ENCODE peak calls at places on chromosome 15, in seven cellular contexts. D is effector memory CD4-positive, alpha-beta T cell; G is upper lobe of right lung; P is heart right ventricle; R is CD8-positive, alpha-beta memory T cell; V is left ventricle myocardium inferior; N is IMR-90. J is an unnamed sample. For H3K4me1, the result is how much of the 10 kb centered on the place peaks cover.

GRCh38 chr15:51883436-51883835 is 54.0 kb downstream of the TMOD3 start:
- DNase-seq in V (no peak), N (peak), D (no peak), G (no peak), R (no peak), P (no peak), J (no peak)

GRCh38 chr15:80401471-80401870 is 2.7 kb upstream of the ARNT2 start:
- DNase-seq in R (no peak), D (no peak), N (no peak), G (no peak), V (no peak), P (no peak), J (no peak)

GRCh38 chr15:96766387-96766786 is 435.9 kb downstream of the NR2F2 start:
- DNase-seq in V (no peak), G (no peak), N (no peak), D (no peak), R (no peak), P (no peak), J (no peak)

GRCh38 chr15:97026781-97027180 is 696.3 kb downstream of the NR2F2 start:
- DNase-seq in R (no peak), D (no peak), G (no peak), P (no peak), N (no peak), V (no peak), J (no peak)

GRCh38 chr15:91956026-91956723 is 102.7 kb downstream of the SLCO3A1 start:
- DNase-seq in P (peak), D (no peak), R (no peak), V (peak), N (peak), G (no peak), J (no peak)

GRCh38 chr15:50758712-50759205 is 6.7 kb downstream of the SPPL2A start:
- DNase-seq in D (no peak), N (peak), P (no peak), G (no peak), R (no peak), V (no peak), J (no peak)

GRCh38 chr15:68806220-68807105 is 14.2 kb downstream of the ANP32A start:
- DNase-seq in N (no peak), G (no peak), R (no peak), P (no peak), V (no peak), D (no peak), J (no peak)

GRCh38 chr15:83999396-84000120 is 236.0 kb upstream of the GOLGA6L4 start:
- DNase-seq in D (no peak), P (no peak), N (peak), G (no peak), V (no peak), R (no peak), J (no peak)

GRCh38 chr15:85500729-85501128 is 120.3 kb downstream of the AKAP13 start:
- DNase-seq in D (no peak), V (peak), P (no peak), N (peak), G (no peak), R (no peak), J (no peak)

GRCh38 chr15:97301166-97301565 is 659.3 kb upstream of the ARRDC4 start:
- DNase-seq in R (no peak), G (no peak), V (no peak), N (no peak), D (no peak), P (no peak), J (no peak)

DNA sequence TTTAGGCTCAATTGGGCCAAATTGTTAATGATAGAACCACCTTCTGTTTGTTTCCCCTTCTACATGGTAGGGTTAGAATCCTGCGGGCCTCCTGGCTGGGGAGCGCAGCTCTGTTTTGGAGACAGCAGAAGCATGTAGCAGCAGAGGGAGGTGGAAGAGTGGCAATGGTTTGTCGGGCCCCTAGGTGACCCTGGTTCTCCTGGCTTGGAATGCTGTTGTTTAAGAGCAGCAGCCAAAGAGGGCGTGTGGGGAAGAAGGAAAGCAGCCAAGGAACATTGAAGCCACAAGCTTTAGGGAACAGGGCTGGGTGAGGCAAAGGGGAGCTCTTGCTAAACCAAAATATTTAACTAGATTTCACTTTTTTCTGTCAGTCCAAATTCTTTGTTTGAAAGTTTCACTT is 213.7 kb upstream of the NR2E3 start:
- DNase-seq in N (peak), G (no peak), D (no peak), R (no peak), P (peak), V (peak), J (peak)
- H3K4me1 ChIP-seq in N (under half), G (under half), D (under half), R (under half), P (under half), V (half or more), J (under half)

GRCh38 chr15:71279757-71280141 is 164.5 kb downstream of the THSD4 start:
- DNase-seq in D (no peak), P (no peak), V (no peak), R (no peak), G (no peak), N (no peak), J (peak)
- H3K4me1 ChIP-seq in D (under half), P (under half), V (under half), R (under half), G (under half), N (under half), J (under half)

GRCh38 chr15:60391722-60392340 is 6.0 kb downstream of the ANXA2 start:
- DNase-seq in P (no peak), V (no peak), R (no peak), N (no peak), G (no peak), D (no peak), J (no peak)
- H3K4me1 ChIP-seq in P (half or more), V (half or more), R (under half), N (under half), G (half or more), D (half or more), J (under half)

GRCh38 chr15:74045184-74045583 is 37.2 kb downstream of the GOLGA6A start:
- DNase-seq in R (no peak), P (no peak), V (no peak), G (no peak), D (no peak), N (no peak), J (no peak)

GRCh38 chr15:74044267-74045110 is 37.9 kb downstream of the GOLGA6A start:
- DNase-seq in D (no peak), G (no peak), V (peak), R (no peak), N (no peak), P (peak), J (no peak)

GRCh38 chr15:74041777-74042435 is 40.4 kb downstream of the GOLGA6A start:
- DNase-seq in N (no peak), P (no peak), R (no peak), G (no peak), V (no peak), D (no peak), J (no peak)

GRCh38 chr15:74042603-74043424 is 39.5 kb downstream of the GOLGA6A start:
- DNase-seq in V (no peak), G (no peak), N (no peak), P (no peak), R (no peak), D (no peak), J (no peak)

DNA sequence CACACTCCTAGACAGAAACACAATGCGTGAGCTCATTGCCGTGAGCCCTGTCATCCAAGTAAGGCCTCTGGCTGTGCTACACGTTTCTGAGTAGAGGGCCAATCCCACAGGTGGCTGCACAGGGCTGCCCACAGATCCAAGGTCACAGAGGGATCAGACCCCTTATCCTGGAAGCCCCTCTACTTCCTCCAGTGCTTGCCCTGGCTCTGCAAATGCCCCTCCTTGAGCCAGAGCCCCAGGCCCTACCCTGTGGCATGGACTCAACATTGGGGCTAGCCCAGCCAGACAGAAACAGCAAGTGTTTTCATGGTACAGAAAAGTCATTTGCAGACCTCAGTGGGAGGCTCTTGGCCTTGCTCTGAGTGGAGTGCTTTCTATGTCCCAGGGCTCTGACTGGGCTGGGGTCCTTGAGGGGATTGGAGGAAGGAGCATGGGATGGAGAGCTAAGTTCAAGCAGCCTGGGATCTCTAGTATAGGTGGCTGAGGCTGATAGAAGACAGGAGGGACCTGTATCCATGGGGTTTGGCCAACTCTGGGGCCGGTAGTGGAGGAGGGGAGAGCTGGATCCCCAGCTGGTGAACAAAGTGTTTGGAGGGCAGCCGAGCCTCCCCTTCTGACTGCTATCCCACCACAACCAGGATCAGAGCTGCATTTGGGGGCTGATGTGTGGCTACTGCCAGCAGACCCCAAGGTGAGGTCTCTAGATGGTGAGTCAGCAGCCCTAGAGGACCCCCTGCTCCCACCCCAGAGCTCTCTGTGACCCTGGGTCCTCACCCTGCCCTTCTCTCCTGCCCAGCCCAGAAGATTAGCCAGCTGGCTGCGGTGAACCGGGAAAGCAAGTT is 38.7 kb downstream of the GOLGA6A start:
- DNase-seq in V (no peak), P (no peak), R (no peak), N (no peak), D (no peak), G (no peak), J (no peak)
- H3K4me1 ChIP-seq in V (half or more), P (under half), R (under half), N (under half), D (under half), G (under half), J (under half)

GRCh38 chr15:64502537-64502936 is 42.2 kb downstream of the ZNF609 start:
- DNase-seq in N (peak), R (no peak), G (no peak), P (no peak), D (no peak), V (no peak), J (no peak)

GRCh38 chr15:64500695-64501395 is 40.5 kb downstream of the ZNF609 start:
- DNase-seq in P (no peak), R (no peak), D (no peak), V (no peak), G (no peak), N (no peak), J (no peak)

GRCh38 chr15:64503640-64504039 is 43.3 kb downstream of the ZNF609 start:
- DNase-seq in R (no peak), G (no peak), D (no peak), N (no peak), V (no peak), P (no peak), J (no peak)

GRCh38 chr15:64503197-64503596 is 42.8 kb downstream of the ZNF609 start:
- DNase-seq in D (no peak), R (no peak), V (no peak), G (no peak), N (peak), P (no peak), J (no peak)

GRCh38 chr15:64501396-64501716 is 41.0 kb downstream of the ZNF609 start:
- DNase-seq in N (no peak), R (no peak), D (no peak), G (no peak), P (no peak), V (no peak), J (no peak)
- H3K4me1 ChIP-seq in N (under half), R (half or more), D (under half), G (under half), P (under half), V (under half), J (under half)

GRCh38 chr15:67176195-67176971 is 78.1 kb downstream of the AAGAB start:
- DNase-seq in G (peak), N (no peak), R (no peak), V (peak), D (no peak), P (peak), J (no peak)

GRCh38 chr15:67179411-67179995 is 75.0 kb downstream of the AAGAB start:
- DNase-seq in D (no peak), N (no peak), G (no peak), V (no peak), P (no peak), R (no peak), J (no peak)

GRCh38 chr15:67178569-67179210 is 75.8 kb downstream of the AAGAB start:
- DNase-seq in R (no peak), P (no peak), D (no peak), G (no peak), V (no peak), N (peak), J (no peak)

GRCh38 chr15:67175643-67176071 is 78.8 kb downstream of the AAGAB start:
- DNase-seq in N (peak), G (no peak), R (no peak), V (no peak), D (no peak), P (no peak), J (no peak)

DNA sequence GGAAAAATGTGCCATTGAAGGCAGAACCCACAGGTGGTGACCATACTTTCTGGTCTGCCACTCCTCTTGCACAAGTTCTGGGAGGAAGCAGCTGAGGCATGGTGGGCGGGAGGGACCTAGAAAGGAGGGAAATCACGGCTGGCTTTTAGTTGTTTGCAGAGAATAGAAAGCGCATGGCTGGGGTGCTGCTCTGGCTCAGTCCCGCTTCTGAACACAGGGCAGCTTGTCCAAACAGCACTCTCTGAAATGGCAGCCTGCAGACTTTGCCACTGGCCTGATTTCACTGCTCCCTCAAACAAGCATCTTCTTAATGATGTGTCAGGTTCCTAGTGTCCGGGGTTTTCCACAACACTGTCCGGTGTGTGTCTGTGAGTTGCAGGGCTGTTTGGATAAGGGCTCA is 76.7 kb downstream of the AAGAB start:
- DNase-seq in V (no peak), R (no peak), P (no peak), N (peak), D (no peak), G (peak), J (no peak)
- H3K4me1 ChIP-seq in V (under half), R (under half), P (under half), N (half or more), D (under half), G (under half), J (under half)

GRCh38 chr15:39880718-39881387 is 39.2 kb downstream of the GPR176 start:
- DNase-seq in N (no peak), R (no peak), D (no peak), P (no peak), V (no peak), G (no peak), J (no peak)
- H3K4me1 ChIP-seq in N (under half), R (under half), D (under half), P (under half), V (under half), G (under half), J (under half)

GRCh38 chr15:67114846-67115521 is 49.6 kb downstream of the SMAD3 start:
- DNase-seq in D (no peak), R (no peak), N (peak), V (no peak), P (no peak), G (no peak), J (no peak)
- H3K4me1 ChIP-seq in D (half or more), R (half or more), N (half or more), V (half or more), P (under half), G (half or more), J (under half)

J was measured in right lobe of liver.